ENCODE peak calls at places on chromosome 1, in seven cellular contexts. Z, E, X, U, J, L and D are unnamed samples. For H3K4me1, the result is how much of the 10 kb centered on the place peaks cover.

GRCh38 chr1:3320246-3321152 is 134.0 kb upstream of the ARHGEF16 start:
- DNase-seq in Z (no peak), X (no peak), E (no peak), L (peak), U (no peak), J (no peak), D (no peak)

GRCh38 chr1:8349961-8350360 is 32.0 kb downstream of the SLC45A1 start:
- DNase-seq in L (no peak), J (no peak), Z (no peak), X (peak), U (no peak), E (no peak), D (peak)

GRCh38 chr1:95407864-95408291 is 173.9 kb downstream of the RWDD3 start:
- DNase-seq in X (no peak), J (no peak), U (no peak), E (no peak), Z (no peak), L (no peak), D (no peak)

GRCh38 chr1:241591317-241591716 is 48.9 kb downstream of the CHML start:
- DNase-seq in L (no peak), J (no peak), U (no peak), Z (no peak), E (no peak), X (no peak), D (no peak)

GRCh38 chr1:161172349-161172748 is 5.0 kb downstream of the B4GALT3 start:
- DNase-seq in Z (no peak), L (no peak), X (no peak), J (no peak), E (no peak), U (no peak), D (no peak)

GRCh38 chr1:75992312-75992711 is 60.1 kb upstream of the ASB17 start:
- DNase-seq in E (no peak), J (no peak), L (no peak), Z (no peak), U (no peak), X (no peak), D (no peak)

GRCh38 chr1:15384301-15384901 is 25.3 kb upstream of the EFHD2 start:
- DNase-seq in Z (no peak), X (no peak), J (no peak), L (no peak), U (no peak), E (no peak), D (no peak)

GRCh38 chr1:231421616-231421970 is 494 bp downstream of the EGLN1 start:
- DNase-seq in U (peak), L (peak), E (peak), X (no peak), J (no peak), Z (no peak), D (peak)

GRCh38 chr1:180042994-180043622 is 88.5 kb downstream of the CEP350 start:
- DNase-seq in E (no peak), J (no peak), Z (no peak), U (no peak), L (no peak), X (no peak), D (no peak)

GRCh38 chr1:116064616-116065015 is 46.6 kb upstream of the MAB21L3 start:
- DNase-seq in L (no peak), U (no peak), X (no peak), J (no peak), Z (no peak), E (no peak), D (no peak)

GRCh38 chr1:58927026-58927721 is 143.3 kb upstream of the JUN start:
- DNase-seq in X (no peak), E (no peak), J (no peak), L (no peak), Z (no peak), U (no peak), D (no peak)

GRCh38 chr1:82317671-82318070 is 516.9 kb downstream of the ADGRL2 start:
- DNase-seq in J (no peak), E (no peak), U (no peak), Z (no peak), X (no peak), L (no peak), D (no peak)

GRCh38 chr1:39727221-39727931 is 11.3 kb upstream of the PPIE start:
- DNase-seq in E (no peak), Z (no peak), X (no peak), U (no peak), L (no peak), J (no peak), D (peak)

GRCh38 chr1:112575154-112575804 is 43.7 kb downstream of the ST7L start:
- DNase-seq in L (no peak), E (no peak), Z (no peak), U (no peak), X (no peak), J (no peak), D (no peak)

GRCh38 chr1:203362561-203363055 is 11.7 kb upstream of the FMOD start:
- DNase-seq in Z (no peak), J (no peak), E (no peak), U (no peak), L (no peak), X (no peak), D (no peak)

GRCh38 chr1:117638759-117639158 is 32.9 kb downstream of the TENT5C start:
- DNase-seq in L (no peak), J (no peak), Z (no peak), E (no peak), U (no peak), X (no peak), D (no peak)

GRCh38 chr1:3373175-3373574 is 81.3 kb upstream of the ARHGEF16 start:
- DNase-seq in E (no peak), U (no peak), L (no peak), X (no peak), Z (no peak), J (no peak), D (no peak)

GRCh38 chr1:63323866-63324778 is 1.8 kb downstream of the FOXD3 start:
- DNase-seq in J (no peak), Z (no peak), L (no peak), E (no peak), X (no peak), U (no peak), D (no peak)

GRCh38 chr1:181508486-181509165 is 25.3 kb downstream of the CACNA1E start:
- DNase-seq in E (no peak), U (no peak), X (no peak), L (no peak), Z (no peak), J (no peak), D (no peak)

GRCh38 chr1:209080170-209080781 is 503.2 kb upstream of the CAMK1G start:
- DNase-seq in Z (no peak), U (no peak), L (no peak), X (no peak), E (no peak), J (no peak), D (no peak)

GRCh38 chr1:47113178-47113577 is 24.1 kb upstream of the CYP4A22 start:
- DNase-seq in X (no peak), U (no peak), L (no peak), J (no peak), Z (no peak), E (no peak), D (no peak)

GRCh38 chr1:35544976-35545375 is 12.2 kb downstream of the KIAA0319L start:
- DNase-seq in E (peak), L (no peak), U (peak), Z (no peak), J (peak), X (no peak), D (no peak)

GRCh38 chr1:71093938-71094337 is 13.1 kb upstream of the ZRANB2 start:
- DNase-seq in E (no peak), U (no peak), Z (no peak), J (no peak), X (no peak), L (no peak), D (no peak)

GRCh38 chr1:15757575-15758401 is 807 bp upstream of the FBLIM1 start:
- DNase-seq in E (no peak), Z (no peak), U (peak), X (no peak), J (no peak), L (peak), D (peak)

GRCh38 chr1:99728494-99729235 is 37.8 kb downstream of the FRRS1 start:
- DNase-seq in Z (no peak), U (peak), X (no peak), E (no peak), L (no peak), J (no peak), D (no peak)

GRCh38 chr1:30807318-30808066 is 49.9 kb upstream of the LAPTM5 start:
- DNase-seq in J (no peak), X (no peak), Z (peak), E (no peak), U (peak), L (no peak), D (peak)

DNA sequence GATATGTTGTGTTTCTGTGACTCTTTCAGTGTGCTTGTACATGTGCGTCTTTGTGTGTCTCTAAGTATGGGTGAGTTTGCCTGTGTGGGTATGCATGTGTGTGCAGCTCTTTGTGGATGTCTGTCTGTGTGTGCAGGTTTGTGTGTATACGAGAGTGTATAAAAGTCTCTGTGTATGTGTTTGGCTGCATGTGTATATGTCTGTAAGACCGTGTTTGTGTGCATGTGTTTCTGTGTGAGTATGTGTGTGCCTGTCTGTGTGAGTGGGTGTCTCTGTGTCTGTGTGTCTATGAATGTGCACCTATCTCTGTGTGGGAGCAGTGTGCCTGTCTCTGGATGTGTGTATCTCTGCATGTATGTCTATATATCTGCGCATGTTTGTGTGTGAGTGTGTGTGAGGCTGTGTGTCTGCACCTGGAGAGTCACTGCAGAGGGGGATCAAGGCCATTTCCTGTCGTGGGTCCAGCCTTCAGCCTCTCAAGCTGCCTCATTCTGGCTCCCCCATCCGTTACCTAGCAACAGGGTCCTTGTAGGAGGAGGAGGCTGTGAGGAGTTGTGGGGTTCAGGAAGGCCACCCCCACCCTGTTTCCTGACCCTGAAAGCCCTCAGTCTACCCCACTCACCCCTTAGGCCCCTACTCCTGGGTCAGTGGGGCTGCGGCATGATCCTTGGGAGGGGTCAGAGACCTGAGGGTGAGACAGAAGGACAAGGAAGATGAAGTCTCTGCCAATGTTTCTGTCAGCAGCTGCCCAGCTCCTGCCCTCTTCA is 10.3 kb downstream of the FGR start:
- DNase-seq in E (no peak), Z (no peak), X (no peak), U (no peak), L (no peak), J (no peak), D (no peak)
- H3K4me3 ChIP-seq in E (no peak), Z (no peak), X (no peak), U (no peak), L (no peak), J (peak), D (no peak)

GRCh38 chr1:1892079-1892762 is 1.3 kb upstream of the GNB1 start:
- DNase-seq in X (no peak), U (no peak), E (no peak), L (no peak), J (peak), Z (no peak), D (peak)
- H3K4me1 ChIP-seq in X (half or more), U (half or more), E (under half), L (under half), J (half or more), Z (under half), D (under half)

DNA sequence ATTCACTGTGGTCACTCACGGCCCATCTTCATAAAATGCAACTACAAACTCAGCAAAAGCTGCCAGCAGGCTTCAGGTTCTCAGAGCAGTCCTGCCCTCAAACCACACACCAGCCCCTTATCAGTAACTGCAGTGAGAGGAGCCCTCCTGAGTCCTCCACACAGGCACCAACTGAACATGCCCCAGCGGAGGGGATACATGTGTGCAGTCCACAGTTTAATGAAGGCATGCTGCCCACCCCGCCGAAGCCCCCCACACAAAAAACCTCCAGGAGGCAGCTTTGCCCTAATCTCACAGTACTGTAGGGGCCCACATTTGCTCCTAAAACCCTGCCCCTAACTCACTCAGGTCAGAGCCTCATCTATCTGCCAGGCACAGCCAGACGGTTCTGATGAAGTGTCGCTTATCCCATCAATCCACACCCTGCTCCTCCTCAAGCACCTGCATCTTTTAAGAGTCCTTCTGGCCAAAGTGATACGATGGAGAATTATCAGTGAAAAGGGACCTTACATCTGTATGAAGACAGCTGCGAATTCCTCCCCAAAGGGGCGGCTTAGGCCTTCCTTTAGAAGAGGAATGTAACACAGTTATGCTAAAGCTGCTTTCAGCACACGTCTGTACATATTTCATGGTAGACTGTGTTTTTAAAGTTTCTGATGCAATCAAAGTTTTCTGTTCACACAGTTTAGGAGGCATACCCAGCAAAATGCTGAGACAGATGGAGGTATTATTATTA is 3.5 kb downstream of the ABCB10 start:
- DNase-seq in U (no peak), J (no peak), L (no peak), Z (no peak), X (no peak), E (no peak), D (no peak)
- H3K27ac ChIP-seq in U (no peak), J (no peak), L (no peak), Z (no peak), X (no peak), E (no peak), D (no peak)

GRCh38 chr1:37676281-37677243 is 15.8 kb upstream of the CDCA8 start:
- DNase-seq in U (no peak), E (no peak), Z (no peak), X (no peak), J (no peak), L (no peak), D (no peak)
- H3K4me3 ChIP-seq in U (no peak), E (no peak), Z (no peak), X (no peak), J (no peak), L (no peak), D (no peak)